ENCODE peak calls at places on chromosomes 12 and 14, in ten cellular contexts. One of them, this sample, is unnamed.

GRCh38 chr12:82874935-82875334 is 188.2 kb downstream of the TMTC2 start:
- DNase-seq in esophagus squamous epithelium: no peak
- DNase-seq in hepatocyte: peak; percentile 36
- DNase-seq in heart right ventricle: no peak
- DNase-seq in A673: no peak
- DNase-seq in endothelial cell of umbilical vein: no peak
- DNase-seq in heart left ventricle: no peak
- DNase-seq in neural progenitor cell: no peak
- DNase-seq in fibroblast of lung: peak; percentile 72
- DNase-seq in astrocyte: peak; percentile 61
- DNase-seq in this sample: no peak

GRCh38 chr12:3281588-3282150 is 204.5 kb downstream of the TSPAN9 start:
- DNase-seq in heart left ventricle: peak; percentile 63
- DNase-seq in neural progenitor cell: no peak
- DNase-seq in A673: no peak
- DNase-seq in astrocyte: no peak
- DNase-seq in fibroblast of lung: no peak
- DNase-seq in heart right ventricle: peak; percentile 42
- DNase-seq in hepatocyte: peak; percentile 46
- DNase-seq in esophagus squamous epithelium: no peak
- DNase-seq in endothelial cell of umbilical vein: no peak
- DNase-seq in this sample: no peak

GRCh38 chr14:22887990-22888378 is 5.0 kb downstream of the REM2 start:
- DNase-seq in heart right ventricle: no peak
- DNase-seq in fibroblast of lung: no peak
- DNase-seq in endothelial cell of umbilical vein: no peak
- DNase-seq in esophagus squamous epithelium: no peak
- DNase-seq in A673: no peak
- DNase-seq in heart left ventricle: no peak
- DNase-seq in astrocyte: no peak
- DNase-seq in neural progenitor cell: no peak
- DNase-seq in hepatocyte: no peak
- DNase-seq in this sample: no peak

GRCh38 chr12:76250256-76250655 is 98.0 kb downstream of the BBS10 start:
- DNase-seq in esophagus squamous epithelium: no peak
- DNase-seq in fibroblast of lung: peak; percentile 54
- DNase-seq in neural progenitor cell: no peak
- DNase-seq in hepatocyte: no peak
- DNase-seq in heart left ventricle: no peak
- DNase-seq in A673: no peak
- DNase-seq in astrocyte: no peak
- DNase-seq in heart right ventricle: no peak
- DNase-seq in endothelial cell of umbilical vein: no peak
- DNase-seq in this sample: no peak

GRCh38 chr12:24118675-24119074 is 169.2 kb upstream of the SOX5 start:
- DNase-seq in A673: no peak
- DNase-seq in neural progenitor cell: no peak
- DNase-seq in astrocyte: no peak
- DNase-seq in esophagus squamous epithelium: no peak
- DNase-seq in endothelial cell of umbilical vein: no peak
- DNase-seq in heart left ventricle: no peak
- DNase-seq in heart right ventricle: no peak
- DNase-seq in hepatocyte: no peak
- DNase-seq in fibroblast of lung: no peak
- DNase-seq in this sample: no peak

GRCh38 chr14:105325716-105326567 is 11.4 kb downstream of the PACS2 start:
- DNase-seq in esophagus squamous epithelium: no peak
- DNase-seq in heart right ventricle: no peak
- DNase-seq in neural progenitor cell: no peak
- DNase-seq in fibroblast of lung: no peak
- DNase-seq in A673: no peak
- DNase-seq in heart left ventricle: no peak
- DNase-seq in astrocyte: no peak
- DNase-seq in endothelial cell of umbilical vein: no peak
- DNase-seq in hepatocyte: no peak
- DNase-seq in this sample: no peak

GRCh38 chr12:131929530-131930456 is 717 bp downstream of the PUS1 start:
- DNase-seq in heart left ventricle: no peak
- DNase-seq in astrocyte: no peak
- DNase-seq in hepatocyte: peak; percentile 50
- DNase-seq in heart right ventricle: no peak
- DNase-seq in neural progenitor cell: peak; percentile 71
- DNase-seq in fibroblast of lung: peak; percentile 29
- DNase-seq in endothelial cell of umbilical vein: peak; percentile 19
- DNase-seq in A673: peak; percentile 36
- DNase-seq in esophagus squamous epithelium: no peak
- DNase-seq in this sample: peak; percentile 32

GRCh38 chr12:115261691-115262398 is 577.9 kb upstream of the TBX3 start:
- DNase-seq in A673: no peak
- DNase-seq in heart right ventricle: no peak
- DNase-seq in hepatocyte: peak; percentile 50
- DNase-seq in endothelial cell of umbilical vein: no peak
- DNase-seq in esophagus squamous epithelium: no peak
- DNase-seq in astrocyte: no peak
- DNase-seq in neural progenitor cell: no peak
- DNase-seq in fibroblast of lung: peak; percentile 5
- DNase-seq in heart left ventricle: no peak
- DNase-seq in this sample: no peak

GRCh38 chr12:79885956-79886490 is 48.9 kb downstream of the PPP1R12A start:
- DNase-seq in heart left ventricle: no peak
- DNase-seq in heart right ventricle: no peak
- DNase-seq in A673: no peak
- DNase-seq in astrocyte: no peak
- DNase-seq in neural progenitor cell: no peak
- DNase-seq in hepatocyte: no peak
- DNase-seq in endothelial cell of umbilical vein: peak; percentile 67
- DNase-seq in esophagus squamous epithelium: no peak
- DNase-seq in fibroblast of lung: peak; percentile 20
- DNase-seq in this sample: no peak

GRCh38 chr12:96720363-96720705 is 186.7 kb upstream of the NEDD1 start:
- DNase-seq in fibroblast of lung: no peak
- DNase-seq in astrocyte: no peak
- DNase-seq in hepatocyte: peak; percentile 20
- DNase-seq in A673: no peak
- DNase-seq in neural progenitor cell: no peak
- DNase-seq in heart left ventricle: no peak
- DNase-seq in heart right ventricle: no peak
- DNase-seq in endothelial cell of umbilical vein: no peak
- DNase-seq in esophagus squamous epithelium: no peak
- DNase-seq in this sample: peak; percentile 8

GRCh38 chr12:26396402-26396801 is 201.0 kb downstream of the SSPN start:
- DNase-seq in heart left ventricle: no peak
- DNase-seq in astrocyte: no peak
- DNase-seq in hepatocyte: no peak
- DNase-seq in heart right ventricle: no peak
- DNase-seq in A673: no peak
- DNase-seq in endothelial cell of umbilical vein: no peak
- DNase-seq in esophagus squamous epithelium: no peak
- DNase-seq in fibroblast of lung: no peak
- DNase-seq in neural progenitor cell: no peak
- DNase-seq in this sample: no peak

GRCh38 chr12:18690653-18691052 is 47.2 kb downstream of the PLCZ1 start:
- DNase-seq in heart right ventricle: no peak
- DNase-seq in hepatocyte: peak; percentile 24
- DNase-seq in esophagus squamous epithelium: no peak
- DNase-seq in astrocyte: peak; percentile 89
- DNase-seq in heart left ventricle: no peak
- DNase-seq in fibroblast of lung: peak; percentile 92
- DNase-seq in endothelial cell of umbilical vein: no peak
- DNase-seq in A673: no peak
- DNase-seq in neural progenitor cell: no peak
- DNase-seq in this sample: no peak

GRCh38 chr12:75954076-75954475 is 77.5 kb downstream of the PHLDA1 start:
- DNase-seq in fibroblast of lung: peak; percentile 98
- DNase-seq in esophagus squamous epithelium: no peak
- DNase-seq in neural progenitor cell: no peak
- DNase-seq in astrocyte: peak; percentile 98
- DNase-seq in heart right ventricle: no peak
- DNase-seq in A673: peak; percentile 11
- DNase-seq in heart left ventricle: no peak
- DNase-seq in endothelial cell of umbilical vein: peak; percentile 58
- DNase-seq in hepatocyte: peak; percentile 78
- DNase-seq in this sample: no peak

GRCh38 chr12:32501835-32502333 is 102.5 kb downstream of the FGD4 start:
- DNase-seq in fibroblast of lung: peak; percentile 80
- DNase-seq in esophagus squamous epithelium: no peak
- DNase-seq in neural progenitor cell: peak; percentile 98
- DNase-seq in heart right ventricle: no peak
- DNase-seq in endothelial cell of umbilical vein: peak; percentile 59
- DNase-seq in hepatocyte: peak; percentile 78
- DNase-seq in heart left ventricle: no peak
- DNase-seq in astrocyte: peak; percentile 76
- DNase-seq in A673: peak; percentile 96
- DNase-seq in this sample: no peak

GRCh38 chr14:31243860-31244259 is 36.3 kb upstream of the HECTD1 start:
- DNase-seq in heart right ventricle: no peak
- DNase-seq in esophagus squamous epithelium: no peak
- DNase-seq in neural progenitor cell: no peak
- DNase-seq in A673: no peak
- DNase-seq in heart left ventricle: no peak
- DNase-seq in hepatocyte: peak; percentile 51
- DNase-seq in astrocyte: no peak
- DNase-seq in fibroblast of lung: no peak
- DNase-seq in endothelial cell of umbilical vein: no peak
- DNase-seq in this sample: no peak

GRCh38 chr14:97155320-97155719 is 358.1 kb downstream of the VRK1 start:
- DNase-seq in hepatocyte: no peak
- DNase-seq in A673: no peak
- DNase-seq in heart right ventricle: no peak
- DNase-seq in neural progenitor cell: no peak
- DNase-seq in endothelial cell of umbilical vein: no peak
- DNase-seq in heart left ventricle: no peak
- DNase-seq in esophagus squamous epithelium: no peak
- DNase-seq in fibroblast of lung: no peak
- DNase-seq in astrocyte: no peak
- DNase-seq in this sample: no peak

GRCh38 chr14:71863049-71863448 is 69.2 kb upstream of the RGS6 start:
- DNase-seq in neural progenitor cell: no peak
- DNase-seq in hepatocyte: no peak
- DNase-seq in astrocyte: no peak
- DNase-seq in A673: no peak
- DNase-seq in heart right ventricle: no peak
- DNase-seq in heart left ventricle: no peak
- DNase-seq in endothelial cell of umbilical vein: no peak
- DNase-seq in esophagus squamous epithelium: no peak
- DNase-seq in fibroblast of lung: no peak
- DNase-seq in this sample: no peak
- TF ChIP-seq CTCF in neural progenitor cell: no peak
- TF ChIP-seq CTCF in hepatocyte: no peak
- TF ChIP-seq CTCF in astrocyte: no peak
- TF ChIP-seq CTCF in A673: no peak
- TF ChIP-seq CTCF in heart right ventricle: no peak
- TF ChIP-seq CTCF in heart left ventricle: no peak
- TF ChIP-seq CTCF in endothelial cell of umbilical vein: no peak
- TF ChIP-seq CTCF in esophagus squamous epithelium: no peak
- TF ChIP-seq CTCF in fibroblast of lung: peak; percentile 3
- TF ChIP-seq CTCF in this sample: no peak

GRCh38 chr14:65827520-65827919 is 415.0 kb downstream of the FUT8 start:
- DNase-seq in esophagus squamous epithelium: no peak
- DNase-seq in fibroblast of lung: no peak
- DNase-seq in endothelial cell of umbilical vein: no peak
- DNase-seq in heart left ventricle: no peak
- DNase-seq in heart right ventricle: no peak
- DNase-seq in neural progenitor cell: no peak
- DNase-seq in A673: no peak
- DNase-seq in hepatocyte: no peak
- DNase-seq in astrocyte: no peak
- DNase-seq in this sample: no peak
- H3K27ac ChIP-seq in esophagus squamous epithelium: no peak overlapping the region
- H3K27ac ChIP-seq in fibroblast of lung: no peak overlapping the region
- H3K27ac ChIP-seq in endothelial cell of umbilical vein: no peak overlapping the region
- H3K27ac ChIP-seq in heart left ventricle: no peak overlapping the region
- H3K27ac ChIP-seq in heart right ventricle: no peak overlapping the region
- H3K27ac ChIP-seq in neural progenitor cell: peak overlapping the region; percentile 6
- H3K27ac ChIP-seq in A673: no peak overlapping the region
- H3K27ac ChIP-seq in hepatocyte: no peak overlapping the region
- H3K27ac ChIP-seq in astrocyte: no peak overlapping the region
- H3K27ac ChIP-seq in this sample: no peak overlapping the region

DNA sequence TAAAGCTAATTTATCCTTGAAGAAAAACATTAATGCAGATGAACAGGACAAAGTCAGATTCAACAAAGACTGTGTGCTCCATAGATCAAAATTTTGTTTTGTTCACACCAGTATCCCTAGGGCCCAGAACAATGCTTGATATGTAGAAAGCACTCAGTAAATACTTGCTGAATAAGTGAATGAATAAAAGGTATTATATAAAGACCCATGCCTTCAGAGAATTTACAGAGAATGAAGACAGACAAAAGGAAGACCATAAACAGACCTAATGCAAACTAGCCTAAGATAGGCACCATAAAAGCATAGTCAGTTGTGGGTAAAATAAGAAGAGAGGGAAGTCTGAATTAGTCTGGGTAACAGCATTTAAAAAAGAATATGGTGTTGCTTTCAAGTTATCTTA is 47.3 kb upstream of the TMCC3 start:
- DNase-seq in neural progenitor cell: no peak
- DNase-seq in astrocyte: no peak
- DNase-seq in endothelial cell of umbilical vein: no peak
- DNase-seq in heart right ventricle: no peak
- DNase-seq in fibroblast of lung: no peak
- DNase-seq in heart left ventricle: no peak
- DNase-seq in A673: no peak
- DNase-seq in hepatocyte: no peak
- DNase-seq in esophagus squamous epithelium: no peak
- DNase-seq in this sample: no peak
- TF ChIP-seq CTCF in neural progenitor cell: no peak
- TF ChIP-seq CTCF in astrocyte: no peak
- TF ChIP-seq CTCF in endothelial cell of umbilical vein: no peak
- TF ChIP-seq CTCF in heart right ventricle: no peak
- TF ChIP-seq CTCF in fibroblast of lung: no peak
- TF ChIP-seq CTCF in heart left ventricle: no peak
- TF ChIP-seq CTCF in A673: no peak
- TF ChIP-seq CTCF in hepatocyte: no peak
- TF ChIP-seq CTCF in esophagus squamous epithelium: no peak
- TF ChIP-seq CTCF in this sample: no peak

DNA sequence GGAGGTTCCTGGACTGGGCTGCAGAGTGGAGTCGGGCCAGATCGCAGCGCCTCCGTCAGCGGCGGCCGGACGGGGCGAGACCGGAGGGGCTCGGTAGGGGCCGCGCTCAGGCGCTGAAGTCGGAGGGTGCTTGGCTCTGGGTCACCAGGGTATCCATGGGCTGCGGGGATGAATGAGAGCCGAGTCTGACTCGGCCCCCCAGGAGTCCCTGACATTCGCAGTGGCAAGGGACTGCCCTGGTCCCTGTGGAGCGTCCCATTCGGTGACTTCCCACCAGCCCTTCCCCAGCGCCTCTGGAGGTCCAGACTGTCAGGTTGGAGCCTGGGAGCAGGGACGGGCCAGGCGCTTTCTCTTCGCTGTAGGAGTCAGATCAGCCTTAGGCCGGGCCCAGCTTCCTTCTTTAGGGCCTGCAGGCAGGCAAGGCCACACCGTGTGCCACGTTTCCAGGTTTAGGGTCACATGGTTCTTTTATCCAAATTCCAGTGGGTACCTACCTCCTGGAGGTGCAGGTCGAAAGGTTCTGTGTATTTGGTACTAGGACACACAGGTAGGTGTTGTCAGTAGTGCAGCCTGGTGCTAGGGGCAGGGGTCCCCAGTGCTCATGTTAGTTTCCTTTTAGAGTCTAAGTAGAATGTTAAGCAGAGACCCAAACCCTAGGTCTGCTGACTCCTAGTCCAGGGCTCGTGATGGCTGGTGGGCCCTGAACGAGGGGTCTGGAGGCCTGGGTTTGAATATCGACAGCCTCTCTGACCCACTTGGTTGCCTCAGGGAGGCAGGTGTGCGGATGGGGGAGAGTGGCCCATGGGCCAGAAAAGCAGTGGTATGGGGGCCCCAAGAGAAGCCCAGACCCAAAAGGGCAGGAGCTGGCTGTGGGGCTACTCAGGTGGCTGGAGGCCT is 1.2 kb upstream of the SLC25A29 start:
- DNase-seq in heart left ventricle: no peak
- DNase-seq in fibroblast of lung: peak; percentile 9
- DNase-seq in astrocyte: no peak
- DNase-seq in hepatocyte: peak; percentile 52
- DNase-seq in esophagus squamous epithelium: no peak
- DNase-seq in A673: no peak
- DNase-seq in endothelial cell of umbilical vein: peak; percentile 22
- DNase-seq in heart right ventricle: peak; percentile 38
- DNase-seq in neural progenitor cell: peak; percentile 62
- DNase-seq in this sample: no peak
- H3K27ac ChIP-seq in heart left ventricle: peak overlapping the region; percentile 88
- H3K27ac ChIP-seq in fibroblast of lung: peak overlapping the region; percentile 66
- H3K27ac ChIP-seq in astrocyte: peak overlapping the region; percentile 53
- H3K27ac ChIP-seq in hepatocyte: peak overlapping the region; percentile 87
- H3K27ac ChIP-seq in esophagus squamous epithelium: peak overlapping the region; percentile 86
- H3K27ac ChIP-seq in A673: peak overlapping the region; percentile 90
- H3K27ac ChIP-seq in endothelial cell of umbilical vein: peak overlapping the region; percentile 62
- H3K27ac ChIP-seq in heart right ventricle: peak overlapping the region; percentile 94
- H3K27ac ChIP-seq in neural progenitor cell: peak overlapping the region; percentile 56
- H3K27ac ChIP-seq in this sample: no peak overlapping the region

This sample was measured in CD8-positive, alpha-beta T cell.